ENCODE peak calls at places on chromosomes 7 and 10, in six cellular contexts. X, C, Q, K, G and D are unnamed samples.

GRCh38 chr10:128373071-128373749 is 247.0 kb upstream of the MKI67 start:
- DNase-seq in G (no peak), X (no peak), C (no peak), K (no peak), Q (no peak), D (no peak)

GRCh38 chr10:131555406-131555805 is 243.9 kb upstream of the TCERG1L start:
- DNase-seq in X (no peak), Q (no peak), K (no peak), G (no peak), C (no peak), D (no peak)

GRCh38 chr10:31728698-31729224 is 199.9 kb downstream of the ARHGAP12 start:
- DNase-seq in K (no peak), Q (no peak), X (no peak), C (no peak), G (no peak), D (no peak)

GRCh38 chr7:66631471-66631870 is 2.8 kb downstream of the KCTD7 start:
- DNase-seq in G (no peak), K (no peak), C (no peak), X (no peak), Q (no peak), D (no peak)

GRCh38 chr10:17084989-17085725 is 44.5 kb downstream of the CUBN start:
- DNase-seq in X (no peak), Q (no peak), G (no peak), C (no peak), K (no peak), D (no peak)

GRCh38 chr10:4234661-4235060 is 449.7 kb upstream of the KLF6 start:
- DNase-seq in Q (no peak), C (no peak), K (no peak), G (no peak), X (peak), D (no peak)

GRCh38 chr10:47115322-47115721 is 184.7 kb upstream of the GDF10 start:
- DNase-seq in X (no peak), K (peak), Q (no peak), G (no peak), C (no peak), D (no peak)

GRCh38 chr10:103845983-103846382 is 9.4 kb downstream of the SH3PXD2A start:
- DNase-seq in C (no peak), X (no peak), Q (no peak), G (no peak), K (no peak), D (no peak)

GRCh38 chr10:84798333-84798732 is 469.9 kb downstream of the CCSER2 start:
- DNase-seq in K (no peak), G (no peak), Q (no peak), X (no peak), C (no peak), D (no peak)

GRCh38 chr10:122476034-122476695 is 14.8 kb downstream of the HTRA1 start:
- DNase-seq in K (peak), C (no peak), Q (no peak), X (no peak), G (no peak), D (peak)

GRCh38 chr7:17624379-17624778 is 315.9 kb downstream of the SNX13 start:
- DNase-seq in X (no peak), C (no peak), K (no peak), G (no peak), Q (no peak), D (no peak)

GRCh38 chr7:28180364-28181147 is at the start of gene JAZF1:
- DNase-seq in C (peak), K (peak), X (peak), Q (no peak), G (no peak), D (peak)

GRCh38 chr10:101400529-101400928 is 46.6 kb downstream of the BTRC start:
- DNase-seq in Q (no peak), X (no peak), G (no peak), K (no peak), C (no peak), D (no peak)

GRCh38 chr10:48335788-48336187 is 29.3 kb downstream of the MAPK8 start:
- DNase-seq in C (no peak), Q (no peak), G (no peak), X (no peak), K (no peak), D (no peak)

DNA sequence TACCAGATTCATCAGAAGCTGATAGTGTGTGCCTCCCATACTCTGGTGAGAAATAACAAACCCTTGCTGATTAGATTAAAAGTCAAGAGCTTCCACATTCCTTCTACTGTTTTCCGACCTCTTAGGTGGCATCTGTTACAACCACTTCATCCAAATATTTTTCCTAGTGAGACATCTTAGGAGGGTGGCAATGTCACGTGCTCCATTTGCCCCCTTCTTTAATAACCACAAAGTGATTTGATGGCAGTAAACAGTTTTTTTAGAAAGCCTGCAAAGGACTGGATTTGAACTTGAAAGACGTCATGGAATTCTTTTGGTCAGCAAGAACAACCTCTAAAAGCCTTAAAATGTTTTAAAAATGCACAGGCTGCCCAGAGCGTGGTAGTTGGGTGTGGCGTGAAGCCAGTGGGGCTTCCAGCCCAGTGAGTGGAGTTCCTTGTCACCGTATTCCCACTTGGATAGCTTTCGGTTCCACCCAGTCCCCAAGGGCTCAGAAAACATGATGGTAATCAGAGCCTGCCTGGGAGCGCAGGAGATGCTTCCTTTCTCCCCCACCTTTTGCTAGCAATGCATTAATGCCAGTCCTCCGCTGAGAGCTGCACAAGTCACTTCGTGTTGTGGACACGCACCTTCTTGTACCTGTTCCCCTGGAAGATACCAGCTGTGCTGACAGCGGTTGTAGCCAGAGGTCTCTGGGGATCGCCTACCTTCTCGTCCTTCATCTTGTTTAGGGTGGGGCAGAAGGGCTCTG is 256.4 kb downstream of the KIAA1217 start:
- DNase-seq in Q (no peak), X (no peak), G (no peak), C (no peak), K (no peak), D (no peak)
- TF ChIP-seq JUND in Q (no peak), X (no peak), G (no peak), C (peak), K (no peak), D (no peak)

GRCh38 chr7:142443614-142444013 is 185.8 kb upstream of the PRSS58 start:
- DNase-seq in K (no peak), X (no peak), G (no peak), Q (no peak), C (no peak), D (no peak)

GRCh38 chr7:142440219-142441073 is 182.6 kb upstream of the PRSS58 start:
- DNase-seq in C (no peak), K (no peak), G (peak), X (no peak), Q (peak), D (no peak)

GRCh38 chr7:142441074-142441403 is 183.2 kb upstream of the PRSS58 start:
- DNase-seq in Q (no peak), G (no peak), X (no peak), C (no peak), K (no peak), D (no peak)

GRCh38 chr7:142450206-142450605 is 192.3 kb upstream of the PRSS58 start:
- DNase-seq in X (no peak), Q (no peak), K (no peak), C (no peak), G (no peak), D (no peak)

DNA sequence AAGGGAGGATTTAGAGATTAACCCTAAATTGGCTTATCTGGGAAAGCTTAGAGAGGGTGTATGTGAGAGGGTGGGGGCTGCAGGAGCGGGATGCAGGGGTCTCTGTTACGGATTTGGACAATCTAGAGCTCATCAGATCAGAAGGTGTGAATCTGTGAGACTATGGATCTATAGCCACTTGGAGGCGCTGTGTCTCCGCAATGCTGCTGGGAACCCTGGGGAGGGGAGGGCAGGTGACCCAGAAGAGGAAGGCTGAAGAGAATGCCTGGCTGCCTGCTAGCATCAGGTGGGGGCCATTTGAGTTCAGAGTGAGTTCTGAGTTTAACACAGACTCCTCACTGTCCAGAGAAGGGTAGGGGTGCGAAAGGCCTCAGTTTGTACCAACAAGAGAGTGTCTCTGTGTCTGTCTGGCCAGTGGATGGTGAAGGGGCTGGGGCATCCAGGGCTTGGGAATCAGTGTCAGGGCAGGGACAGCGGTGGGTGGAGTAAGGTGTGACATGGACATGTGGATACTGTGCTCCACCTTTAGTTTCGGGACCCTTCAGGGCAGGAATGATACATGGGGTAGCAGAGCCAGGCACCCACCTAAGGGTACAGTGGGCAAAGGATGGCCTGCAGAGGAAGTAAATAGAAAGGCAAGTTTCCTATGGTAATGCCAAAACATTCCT is 187.3 kb upstream of the PRSS58 start:
- DNase-seq in G (no peak), K (peak), C (no peak), X (no peak), Q (peak), D (peak)
- TF ChIP-seq JUND in G (no peak), K (no peak), C (no peak), X (no peak), Q (no peak), D (no peak)

GRCh38 chr7:121624922-121625321 is 228.8 kb upstream of the FAM3C start:
- DNase-seq in Q (no peak), C (no peak), X (no peak), K (no peak), G (no peak), D (no peak)
- TF ChIP-seq JUND in Q (no peak), C (no peak), X (no peak), K (no peak), G (no peak), D (no peak)

GRCh38 chr7:15723840-15724239 is 37.4 kb upstream of the MEOX2 start:
- DNase-seq in C (no peak), Q (no peak), K (no peak), G (no peak), X (no peak), D (no peak)

GRCh38 chr7:15725036-15725435 is 38.6 kb upstream of the MEOX2 start:
- DNase-seq in G (no peak), Q (no peak), C (no peak), X (no peak), K (no peak), D (no peak)

DNA sequence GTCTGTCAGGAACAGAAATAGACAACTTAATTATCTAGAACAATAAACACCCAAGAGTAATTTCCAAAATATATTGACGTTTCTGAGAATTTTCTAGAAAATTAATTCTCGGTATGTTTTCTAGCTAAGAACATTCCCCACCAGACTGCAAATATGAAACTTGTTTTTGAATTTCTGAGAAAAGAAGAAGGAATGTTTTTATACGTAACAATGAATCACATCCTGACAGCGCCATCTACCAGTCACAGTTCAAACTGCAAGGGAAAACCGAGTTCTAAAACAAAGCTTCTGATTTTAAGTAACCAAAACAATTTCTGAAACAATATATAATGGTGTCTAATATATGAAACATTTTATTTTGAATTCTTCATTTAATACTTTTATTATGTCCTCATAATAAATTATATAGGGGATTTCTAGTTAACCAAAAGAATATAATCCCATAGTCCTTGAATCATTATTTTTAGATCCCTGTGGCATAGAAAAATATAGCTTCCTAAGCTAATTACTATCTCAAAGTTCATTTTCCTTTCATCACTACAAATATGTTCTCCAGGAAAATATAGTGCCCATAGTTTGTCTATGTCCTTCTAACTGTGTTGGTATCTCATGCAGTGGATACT is 34.5 kb upstream of the MEOX2 start:
- DNase-seq in K (peak), X (peak), Q (peak), G (peak), C (peak), D (peak)
- TF ChIP-seq JUND in K (no peak), X (no peak), Q (no peak), G (no peak), C (no peak), D (no peak)

DNA sequence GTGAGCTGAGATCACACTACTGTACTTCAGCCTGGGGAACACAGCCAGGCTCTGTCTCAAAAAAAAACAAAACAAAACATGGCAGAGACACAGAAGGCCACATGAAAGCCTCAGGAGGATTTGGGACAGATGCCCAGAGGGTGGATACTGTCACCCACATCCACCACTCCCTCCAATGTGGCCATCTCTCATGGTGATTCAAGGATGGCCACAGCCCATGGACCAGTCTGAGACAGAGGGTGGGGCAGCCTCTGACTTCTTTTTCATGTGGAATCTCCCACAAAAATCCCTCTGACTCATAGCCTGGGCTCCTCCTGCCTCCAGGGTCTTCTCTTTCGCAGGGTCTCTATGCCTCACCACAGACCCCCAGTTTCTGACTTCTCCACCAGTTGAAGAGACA is 59.0 kb upstream of the GTF2I start:
- DNase-seq in X (no peak), Q (no peak), K (no peak), G (no peak), C (no peak), D (no peak)
- TF ChIP-seq JUND in X (no peak), Q (no peak), K (no peak), G (no peak), C (no peak), D (no peak)

DNA sequence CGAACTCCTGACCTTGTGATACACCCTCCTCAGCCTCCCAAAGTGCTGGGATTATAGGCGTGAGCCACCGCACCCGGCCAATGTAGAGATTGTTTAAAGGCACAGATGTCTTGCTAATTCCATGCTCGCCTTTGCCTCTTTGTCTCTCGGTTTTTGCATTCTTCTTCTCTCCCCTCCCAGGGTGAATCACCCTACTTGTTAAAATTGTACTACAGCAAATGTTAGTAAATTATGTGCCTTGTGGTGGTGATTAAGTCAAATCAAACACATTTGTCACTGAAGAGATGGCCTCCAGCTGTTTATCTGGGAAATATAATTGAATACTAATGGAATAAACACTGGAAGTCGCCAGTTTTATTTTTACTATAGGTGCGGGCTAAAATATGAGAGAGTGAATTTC is 384.4 kb upstream of the AUTS2 start:
- DNase-seq in X (no peak), C (no peak), Q (no peak), G (no peak), K (no peak), D (no peak)
- TF ChIP-seq JUND in X (no peak), C (no peak), Q (no peak), G (no peak), K (no peak), D (no peak)

GRCh38 chr7:2011266-2012043 is 221.3 kb downstream of the MAD1L1 start:
- DNase-seq in X (no peak), G (no peak), Q (no peak), K (no peak), C (peak), D (no peak)
- TF ChIP-seq JUND in X (no peak), G (no peak), Q (no peak), K (no peak), C (no peak), D (no peak)

DNA sequence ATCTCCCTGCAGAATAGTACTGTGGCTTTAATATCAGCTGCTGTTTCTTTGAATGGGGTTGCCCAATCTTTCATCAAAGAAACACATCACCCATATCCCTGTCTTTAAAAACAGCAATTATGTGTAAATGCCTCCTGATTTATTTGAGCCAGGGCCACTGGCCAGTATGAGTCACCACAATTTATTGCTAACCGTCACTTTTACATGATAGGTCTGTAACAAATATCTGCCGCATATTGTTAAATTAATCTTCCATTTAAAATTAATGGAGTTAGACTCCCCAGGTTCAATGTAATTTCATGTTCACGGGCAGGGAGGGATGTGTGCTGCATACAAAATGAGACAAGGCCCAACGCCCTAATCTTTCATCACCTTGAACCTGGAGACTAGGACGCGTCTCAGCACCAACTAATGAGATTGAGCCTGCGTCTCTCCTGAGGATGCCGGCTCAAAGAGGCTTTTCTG is 673.4 kb downstream of the AUTS2 start:
- DNase-seq in Q (no peak), X (no peak), C (peak), K (no peak), G (no peak), D (no peak)
- TF ChIP-seq JUND in Q (no peak), X (no peak), C (peak), K (no peak), G (no peak), D (no peak)

GRCh38 chr7:25122373-25122772 is 2.7 kb downstream of the CYCS start:
- DNase-seq in X (no peak), K (no peak), Q (no peak), C (no peak), G (no peak), D (no peak)
- TF ChIP-seq JUND in X (no peak), K (no peak), Q (no peak), C (peak), G (no peak), D (no peak)